ENCODE peak calls at places on chromosomes 5 and 9, in five cellular contexts. F, W, S, A and O are unnamed samples. For H3K4me1 and H3K9me2, the result is how much of the 10 kb centered on the place peaks cover.

GRCh38 chr9:97412628-97413382 is 909 bp downstream of the TDRD7 start:
- DNase-seq in S (no peak), F (no peak), W (peak), A (peak), O (peak)

GRCh38 chr5:146048994-146049703 is 56.2 kb downstream of the PLAC8L1 start:
- DNase-seq in W (peak), A (peak), F (peak), S (peak), O (peak)

GRCh38 chr9:79289856-79290255 is 281.9 kb upstream of the TLE4 start:
- DNase-seq in F (no peak), A (no peak), W (no peak), S (no peak), O (no peak)

GRCh38 chr5:96893342-96893741 is 17.0 kb downstream of the ERAP2 start:
- DNase-seq in A (no peak), F (no peak), S (no peak), W (peak), O (no peak)

GRCh38 chr9:136774416-136775045 is 10.2 kb upstream of the LCN15 start:
- DNase-seq in S (no peak), W (no peak), A (no peak), F (no peak), O (no peak)

GRCh38 chr9:70136632-70137031 is 93.0 kb downstream of the MAMDC2 start:
- DNase-seq in F (no peak), A (no peak), W (peak), S (no peak), O (no peak)

GRCh38 chr5:67268233-67269011 is 71.8 kb upstream of the CD180 start:
- DNase-seq in F (no peak), W (peak), S (peak), A (no peak), O (no peak)

GRCh38 chr5:135112008-135112670 is 78.1 kb upstream of the PITX1 start:
- DNase-seq in A (no peak), S (no peak), W (no peak), F (no peak), O (no peak)

GRCh38 chr5:166625210-166625865 is 1666.1 kb upstream of the WWC1 start:
- DNase-seq in S (no peak), W (no peak), F (no peak), A (no peak), O (no peak)

GRCh38 chr9:127290666-127291065 is 26.1 kb downstream of the GARNL3 start:
- DNase-seq in S (no peak), W (no peak), A (no peak), F (no peak), O (no peak)

GRCh38 chr5:76787237-76787636 is 31.6 kb upstream of the F2RL1 start:
- DNase-seq in F (no peak), A (no peak), S (no peak), W (peak), O (no peak)

GRCh38 chr5:33474931-33475499 is 34.2 kb downstream of the TARS1 start:
- DNase-seq in W (no peak), A (no peak), F (no peak), S (no peak), O (no peak)

GRCh38 chr5:144191461-144191860 is 20.8 kb downstream of the KCTD16 start:
- DNase-seq in W (no peak), F (no peak), S (no peak), A (no peak), O (peak)

GRCh38 chr5:960551-960950 is 48.1 kb upstream of the NKD2 start:
- DNase-seq in A (no peak), F (no peak), W (no peak), S (peak), O (no peak)

GRCh38 chr5:17216176-17216973 is 1.1 kb upstream of the BASP1 start:
- DNase-seq in W (peak), A (peak), F (peak), S (peak), O (peak)

GRCh38 chr5:76292923-76293322 is 110.2 kb upstream of the IQGAP2 start:
- DNase-seq in S (no peak), A (peak), F (no peak), W (no peak), O (no peak)

GRCh38 chr5:131305906-131306305 is 42.1 kb downstream of the CDC42SE2 start:
- DNase-seq in F (no peak), A (no peak), W (no peak), S (no peak), O (no peak)

GRCh38 chr5:135979510-135979909 is 24.7 kb upstream of the LECT2 start:
- DNase-seq in F (no peak), S (no peak), W (no peak), A (no peak), O (no peak)

GRCh38 chr9:98280574-98280973 is 25.1 kb upstream of the TBC1D2 start:
- DNase-seq in F (no peak), A (no peak), S (peak), W (no peak), O (no peak)

GRCh38 chr5:27328480-27328879 is 290.1 kb upstream of the CDH9 start:
- DNase-seq in S (no peak), W (peak), F (no peak), A (no peak), O (no peak)

GRCh38 chr5:77560677-77561263 is 68.7 kb upstream of the WDR41 start:
- DNase-seq in S (peak), F (peak), A (peak), W (peak), O (peak)

GRCh38 chr9:21465859-21466518 is 16.1 kb downstream of the IFNE start:
- DNase-seq in A (peak), S (peak), F (peak), W (peak), O (peak)

GRCh38 chr5:36041537-36041845 is 25.2 kb downstream of the UGT3A2 start:
- DNase-seq in W (no peak), F (no peak), S (no peak), A (no peak), O (peak)

GRCh38 chr9:105053209-105053652 is 125.3 kb upstream of the ABCA1 start:
- DNase-seq in F (no peak), A (no peak), W (peak), S (no peak), O (no peak)

DNA sequence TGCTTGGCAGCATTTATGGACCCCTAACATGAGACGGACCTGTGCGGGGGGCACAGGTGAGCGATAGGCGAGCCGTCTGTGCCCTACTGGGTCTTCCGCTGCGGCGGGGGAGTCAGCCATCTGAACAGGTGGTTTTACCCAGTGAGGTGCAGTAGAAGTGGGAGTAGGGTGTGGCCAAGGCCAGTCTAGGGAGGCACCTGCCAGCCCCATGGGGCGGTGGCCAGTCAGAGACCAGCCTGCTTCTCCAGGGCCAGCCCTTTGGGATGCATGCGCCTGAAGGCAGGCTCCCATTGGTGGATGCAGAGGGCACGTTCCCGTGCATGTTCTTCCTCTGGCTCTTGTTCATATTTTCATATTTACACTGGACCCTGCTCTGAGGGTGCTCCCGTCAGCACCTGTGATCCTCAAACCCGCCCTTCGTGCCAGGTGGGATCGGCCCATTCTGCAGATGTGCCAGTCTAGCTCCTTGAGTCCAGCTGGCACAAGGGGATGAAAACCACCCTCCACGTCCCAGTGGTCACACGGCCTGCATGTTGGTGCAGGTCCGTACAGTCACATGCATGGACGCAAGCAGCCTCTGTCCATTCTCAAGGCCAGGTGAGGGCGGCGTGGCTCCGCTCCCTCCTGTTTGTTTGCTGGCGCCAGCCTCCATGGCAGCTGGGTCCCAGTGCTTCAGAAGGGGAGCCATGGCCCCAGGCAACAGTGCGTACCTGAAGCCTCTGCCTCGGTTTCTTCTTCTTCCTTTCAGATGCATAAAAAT is 9.0 kb downstream of the COL5A1 start:
- DNase-seq in S (no peak), A (no peak), F (no peak), W (no peak), O (peak)
- H3K4me1 ChIP-seq in S (under half), A (under half), F (under half), W (under half), O (under half)

DNA sequence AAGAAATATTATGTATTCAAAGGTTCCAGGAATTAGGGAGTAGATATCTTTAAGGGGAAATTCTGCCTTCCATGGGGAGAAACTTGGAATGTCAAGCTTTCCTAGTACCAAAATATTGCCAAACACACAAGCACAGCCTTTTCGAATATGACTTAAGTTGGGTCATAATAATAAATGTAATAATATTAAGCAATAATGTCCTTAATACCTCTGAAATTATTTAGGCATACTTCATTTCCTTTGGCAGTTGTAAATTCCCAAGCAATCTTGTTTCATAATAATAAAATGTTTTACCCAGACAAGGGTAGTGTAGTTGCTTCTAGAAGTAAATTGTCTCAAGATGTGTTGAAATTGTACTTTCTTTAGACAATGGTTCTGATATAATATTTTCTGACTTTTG is 630.4 kb upstream of the CDH18 start:
- DNase-seq in W (no peak), F (no peak), A (no peak), S (no peak), O (no peak)
- H3K4me3 ChIP-seq in W (no peak), F (no peak), A (no peak), S (no peak), O (no peak)

DNA sequence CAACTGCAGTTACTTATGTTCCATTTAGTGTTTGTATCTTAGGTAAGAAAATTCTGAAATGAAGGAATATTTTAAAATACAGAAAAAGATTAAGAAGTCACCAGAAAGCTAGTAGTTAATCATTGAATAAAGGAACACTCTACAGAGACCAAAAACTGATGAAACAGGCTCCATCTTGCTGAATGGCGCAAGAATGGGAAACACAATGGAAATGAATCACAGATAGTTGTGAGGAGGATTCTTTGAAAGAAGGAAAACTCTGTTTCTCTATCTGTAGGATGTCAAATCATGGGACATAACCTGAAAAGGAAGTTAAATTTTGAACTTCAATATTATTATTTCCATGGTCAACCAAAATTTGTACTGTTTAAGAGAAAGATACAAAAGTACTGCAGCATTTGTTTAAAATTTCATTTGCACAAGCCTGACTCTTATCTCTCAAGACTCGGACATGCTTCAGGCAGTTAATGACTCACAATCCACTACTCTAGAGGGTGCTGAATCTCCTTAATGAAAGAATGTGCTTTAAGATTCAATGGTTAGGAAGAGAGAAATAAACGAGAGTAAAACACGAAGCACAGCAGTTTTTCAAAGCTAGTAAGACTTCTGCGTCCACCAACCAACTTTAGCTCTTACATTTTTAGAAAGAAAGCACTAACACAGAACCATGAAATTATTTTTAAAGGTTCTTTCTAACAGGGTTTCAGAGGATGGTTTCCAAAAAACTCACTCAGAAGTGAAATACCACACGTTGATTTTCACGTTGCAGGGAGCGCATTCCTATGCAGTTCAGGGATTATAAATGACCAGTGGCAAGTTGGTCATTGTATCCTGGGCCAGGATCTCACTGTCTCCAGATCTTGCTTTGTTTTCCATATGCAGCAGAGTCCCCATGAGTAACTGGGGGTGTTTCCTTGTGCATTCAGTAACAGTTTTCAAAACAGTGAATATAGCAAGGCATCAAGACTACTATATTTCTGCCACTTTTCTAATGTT is 1064.6 kb upstream of the DMAC1 start:
- DNase-seq in F (no peak), A (no peak), S (no peak), W (no peak), O (no peak)
- H3K9me2 ChIP-seq in F (under half), A (under half), S (under half), W (under half), O (under half)

GRCh38 chr5:157481255-157481654 is 21.2 kb downstream of the NIPAL4 start:
- DNase-seq in S (no peak), F (no peak), A (peak), W (no peak), O (no peak)
- H3K4me1 ChIP-seq in S (under half), F (under half), A (half or more), W (under half), O (under half)

GRCh38 chr9:132591751-132592314 is 9.4 kb downstream of the BARHL1 start:
- DNase-seq in W (no peak), F (no peak), S (no peak), A (no peak), O (no peak)
- H3K4me3 ChIP-seq in W (no peak), F (no peak), S (no peak), A (no peak), O (no peak)

GRCh38 chr5:116914869-116915504 is 340.4 kb upstream of the SEMA6A start:
- DNase-seq in A (no peak), W (no peak), F (no peak), S (no peak), O (no peak)
- H3K9me2 ChIP-seq in A (under half), W (under half), F (under half), S (under half), O (under half)

GRCh38 chr9:111913159-111913558 is 16.5 kb downstream of the UGCG start:
- DNase-seq in F (no peak), A (no peak), W (no peak), S (no peak), O (no peak)
- H3K4me1 ChIP-seq in F (under half), A (under half), W (under half), S (under half), O (under half)

GRCh38 chr5:91381774-91382492 is 1.2 kb downstream of the ARRDC3 start:
- DNase-seq in F (peak), S (peak), W (peak), A (peak), O (peak)

GRCh38 chr5:91379602-91380490 is 3.3 kb downstream of the ARRDC3 start:
- DNase-seq in A (peak), W (peak), F (peak), S (peak), O (peak)

GRCh38 chr5:91380491-91381133 is 2.5 kb downstream of the ARRDC3 start:
- DNase-seq in A (peak), S (peak), F (peak), W (peak), O (peak)

GRCh38 chr5:91381134-91381773 is 1.9 kb downstream of the ARRDC3 start:
- DNase-seq in A (no peak), W (no peak), F (no peak), S (no peak), O (no peak)

GRCh38 chr5:91378683-91379601 is 4.2 kb downstream of the ARRDC3 start:
- DNase-seq in A (peak), F (no peak), W (peak), S (no peak), O (peak)
- H3K4me3 ChIP-seq in A (peak), F (peak), W (peak), S (peak), O (peak)

GRCh38 chr9:82893549-82893948 is 169.4 kb downstream of the RASEF start:
- DNase-seq in W (no peak), A (no peak), S (no peak), F (no peak), O (no peak)
- H3K9me2 ChIP-seq in W (under half), A (under half), S (under half), F (under half), O (under half)